ENCODE peak calls at places on chromosomes 2 and 18, in four cellular contexts. T, Z, F and M are unnamed samples.

GRCh38 chr2:69950241-69950640 is 11.2 kb downstream of the ASPRV1 start:
- DNase-seq in T (no peak), Z (no peak), F (no peak), M (no peak)

GRCh38 chr2:188114014-188114413 is 177.7 kb upstream of the GULP1 start:
- DNase-seq in T (no peak), Z (no peak), F (no peak), M (no peak)

GRCh38 chr2:230441188-230441897 is 25.3 kb downstream of the SP100 start:
- DNase-seq in T (no peak), Z (no peak), F (no peak), M (no peak)

GRCh38 chr2:211133766-211134165 is 577.4 kb downstream of the CPS1 start:
- DNase-seq in T (no peak), Z (no peak), F (no peak), M (no peak)

GRCh38 chr2:112008910-112009485 is 46.1 kb upstream of the TMEM87B start:
- DNase-seq in T (no peak), Z (no peak), F (no peak), M (no peak)

GRCh38 chr2:156445311-156446218 is 9.4 kb downstream of the GPD2 start:
- DNase-seq in T (no peak), Z (no peak), F (no peak), M (no peak)

GRCh38 chr2:207503234-207503633 is 26.5 kb upstream of the CREB1 start:
- DNase-seq in T (no peak), Z (no peak), F (no peak), M (peak)

GRCh38 chr2:234979204-234980167 is 27.7 kb downstream of the SH3BP4 start:
- DNase-seq in T (no peak), Z (no peak), F (no peak), M (no peak)

GRCh38 chr18:8705280-8705940 is at the start of gene MTCL1:
- DNase-seq in T (no peak), Z (no peak), F (no peak), M (peak)

GRCh38 chr2:152657042-152657441 is 60.2 kb downstream of the PRPF40A start:
- DNase-seq in T (no peak), Z (no peak), F (no peak), M (peak)

GRCh38 chr18:75784413-75784812 is 356.9 kb upstream of the SMIM21 start:
- DNase-seq in T (no peak), Z (no peak), F (no peak), M (no peak)

GRCh38 chr2:236505071-236505470 is 64.6 kb upstream of the ACKR3 start:
- DNase-seq in T (no peak), Z (no peak), F (no peak), M (no peak)

GRCh38 chr2:200962821-200963128 is 685 bp downstream of the ORC2 start:
- DNase-seq in T (no peak), Z (no peak), F (no peak), M (no peak)

GRCh38 chr2:158666969-158667368 is 128.1 kb upstream of the DAPL1 start:
- DNase-seq in T (no peak), Z (no peak), F (no peak), M (no peak)

GRCh38 chr2:86229221-86229620 is 30.0 kb downstream of the MRPL35 start:
- DNase-seq in T (no peak), Z (no peak), F (no peak), M (no peak)

GRCh38 chr18:29406996-29407395 is 1230.1 kb upstream of the CDH2 start:
- DNase-seq in T (no peak), Z (no peak), F (no peak), M (no peak)

GRCh38 chr18:22271030-22271429 is 101.6 kb downstream of the GATA6 start:
- DNase-seq in T (no peak), Z (no peak), F (no peak), M (no peak)

DNA sequence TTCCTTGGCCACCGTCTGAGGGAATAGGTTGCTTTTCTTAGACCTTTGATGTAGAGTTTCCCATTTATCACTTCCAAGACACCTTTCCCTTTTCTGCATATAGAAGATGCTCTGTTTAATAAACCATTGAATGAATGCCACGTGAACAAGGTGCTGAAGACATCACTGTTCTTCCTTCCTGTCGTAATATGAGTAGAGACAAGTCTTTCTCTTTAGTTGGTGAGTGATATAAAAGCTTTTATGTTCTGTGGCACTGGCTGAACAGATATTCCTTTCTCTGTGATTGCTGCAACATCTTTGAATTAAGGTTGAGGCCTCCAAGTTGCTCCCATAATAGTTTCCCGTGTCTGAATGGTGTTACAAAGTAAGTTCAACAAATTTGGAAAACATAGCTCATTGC is 38.7 kb downstream of the TTC39C start:
- DNase-seq in T (no peak), Z (no peak), F (no peak), M (no peak)
- TF ChIP-seq CTCF in T (no peak), Z (no peak), F (no peak), M (no peak)

GRCh38 chr2:11343626-11344341 is 652 bp downstream of the ROCK2 start:
- DNase-seq in T (peak), Z (peak), F (peak), M (peak)

GRCh38 chr2:11346129-11346528 is 1.7 kb upstream of the ROCK2 start:
- DNase-seq in T (no peak), Z (no peak), F (no peak), M (no peak)

GRCh38 chr2:11343344-11343625 is 1.2 kb downstream of the ROCK2 start:
- DNase-seq in T (no peak), Z (no peak), F (no peak), M (no peak)

GRCh38 chr2:11344342-11344955 is at the start of gene ROCK2:
- DNase-seq in T (peak), Z (peak), F (peak), M (peak)

GRCh38 chr2:11344956-11345671 is 678 bp upstream of the ROCK2 start:
- DNase-seq in T (peak), Z (peak), F (peak), M (no peak)
- TF ChIP-seq CTCF in T (no peak), Z (no peak), F (no peak), M (no peak)

DNA sequence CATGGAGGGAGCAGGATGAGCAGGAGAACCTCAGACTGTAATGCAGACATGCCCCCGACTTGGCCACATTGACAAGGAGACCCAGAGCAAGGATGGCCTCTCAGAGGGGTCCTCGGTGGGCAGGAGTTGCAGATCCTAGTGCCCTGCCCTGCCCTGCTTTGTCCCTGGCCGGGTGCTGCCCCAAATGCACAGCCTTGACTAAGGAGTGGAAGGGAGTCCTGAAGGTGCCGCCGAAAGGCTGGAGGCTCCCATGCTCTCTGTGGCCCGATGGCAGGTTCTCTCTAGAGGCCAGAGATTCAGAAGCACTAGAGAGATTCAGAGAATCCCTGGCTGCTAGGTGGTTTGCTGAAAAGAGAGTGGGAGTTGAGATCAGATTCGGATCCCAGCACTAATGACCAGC is 64.4 kb downstream of the MARCO start:
- DNase-seq in T (no peak), Z (no peak), F (no peak), M (no peak)
- TF ChIP-seq CTCF in T (no peak), Z (no peak), F (no peak), M (no peak)

GRCh38 chr2:38230756-38231155 is 146.3 kb downstream of the ATL2 start:
- DNase-seq in T (no peak), Z (no peak), F (no peak), M (no peak)

GRCh38 chr2:38228753-38229152 is 148.3 kb downstream of the ATL2 start:
- DNase-seq in T (no peak), Z (no peak), F (no peak), M (no peak)

GRCh38 chr2:38237311-38237710 is 139.8 kb downstream of the ATL2 start:
- DNase-seq in T (no peak), Z (no peak), F (no peak), M (no peak)

GRCh38 chr2:38232454-38232853 is 144.6 kb downstream of the ATL2 start:
- DNase-seq in T (no peak), Z (no peak), F (no peak), M (no peak)

DNA sequence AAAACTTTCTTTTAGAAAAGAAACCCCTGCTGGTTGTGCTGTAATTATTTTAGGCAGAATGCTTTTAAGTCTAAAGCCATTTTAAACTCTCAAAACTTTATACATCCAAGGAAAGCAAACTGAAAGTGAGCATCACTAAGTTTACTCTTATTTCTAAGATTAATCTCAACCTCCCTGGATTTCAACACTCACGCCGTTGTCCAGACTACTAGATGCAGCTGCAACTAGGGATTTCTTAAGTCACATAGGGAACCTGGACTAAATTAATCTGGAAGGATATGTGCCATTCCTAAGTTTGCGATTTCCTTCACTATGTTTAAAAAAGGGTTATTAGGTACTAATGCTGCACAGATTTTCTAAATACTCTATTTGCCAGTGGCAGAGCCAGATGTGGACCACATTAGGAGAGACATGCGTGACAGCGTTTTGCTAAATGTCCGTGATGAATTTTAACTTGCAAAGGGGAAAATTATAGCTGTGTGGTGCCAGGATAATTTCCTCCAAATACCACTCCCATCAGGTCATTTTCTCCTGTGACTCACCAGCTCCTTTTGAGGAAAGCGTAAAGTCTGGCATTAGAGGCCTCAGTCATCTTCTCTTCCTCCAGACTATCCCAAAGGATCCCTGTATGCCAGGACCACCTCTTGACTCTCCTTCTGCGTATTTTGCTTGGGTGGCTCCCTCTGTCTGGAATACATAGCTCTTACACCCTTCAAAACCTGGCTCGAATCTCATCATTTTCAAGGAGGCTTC is 143.7 kb downstream of the ATL2 start:
- DNase-seq in T (no peak), Z (no peak), F (no peak), M (no peak)
- TF ChIP-seq CTCF in T (no peak), Z (no peak), F (no peak), M (no peak)

GRCh38 chr2:68244456-68244855 is 7.9 kb downstream of the PPP3R1 start:
- DNase-seq in T (no peak), Z (no peak), F (no peak), M (no peak)
- TF ChIP-seq CTCF in T (no peak), Z (peak), F (no peak), M (no peak)

GRCh38 chr18:12092398-12093229 is 1.0 kb upstream of the ANKRD62 start:
- DNase-seq in T (no peak), Z (no peak), F (peak), M (no peak)
- TF ChIP-seq CTCF in T (no peak), Z (no peak), F (peak), M (peak)

GRCh38 chr2:113283704-113284284 is 5.1 kb upstream of the PAX8 start:
- DNase-seq in T (peak), Z (peak), F (peak), M (no peak)

GRCh38 chr2:113285816-113286215 is 7.1 kb upstream of the PAX8 start:
- DNase-seq in T (no peak), Z (no peak), F (no peak), M (no peak)

GRCh38 chr2:113284481-113284880 is 5.8 kb upstream of the PAX8 start:
- DNase-seq in T (no peak), Z (no peak), F (no peak), M (no peak)

GRCh38 chr2:113281920-113282746 is 3.4 kb upstream of the PAX8 start:
- DNase-seq in T (no peak), Z (no peak), F (no peak), M (no peak)

GRCh38 chr2:113282747-113283533 is 4.2 kb upstream of the PAX8 start:
- DNase-seq in T (no peak), Z (no peak), F (peak), M (no peak)
- TF ChIP-seq CTCF in T (no peak), Z (no peak), F (no peak), M (peak)

DNA sequence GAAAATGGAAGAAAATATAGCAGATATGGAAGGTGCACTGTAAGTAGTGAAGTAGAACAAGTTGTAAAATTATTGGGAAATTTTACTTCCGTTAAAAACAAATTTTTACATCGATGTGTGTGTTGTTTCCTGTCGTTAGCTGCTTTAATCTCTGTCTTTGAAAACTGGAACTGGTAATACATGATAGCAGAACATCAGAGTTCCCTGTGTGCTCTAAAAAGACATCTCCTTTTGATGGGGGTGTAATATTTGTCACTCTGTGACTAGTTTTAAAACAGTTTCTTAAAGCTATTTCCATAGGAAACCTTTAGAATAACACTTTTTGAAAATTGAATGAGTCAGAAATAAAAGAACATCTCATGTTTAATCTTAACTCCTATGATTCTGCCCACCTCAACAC is 43.5 kb downstream of the COX7A2L start:
- DNase-seq in T (no peak), Z (no peak), F (no peak), M (no peak)
- TF ChIP-seq CTCF in T (no peak), Z (no peak), F (no peak), M (no peak)